ENCODE peak calls at places on chromosome 22, in eight cellular contexts. I is K562, U is HepG2, D is GM23338, J is HCT116, P is endothelial cell of umbilical vein, H is GM12878, T is H1. E is an unnamed sample.

GRCh38 chr22:47202819-47203553 is 440.5 kb downstream of the TBC1D22A start:
- DNase-seq in I (no peak), U (no peak), D (no peak), J (no peak), P (no peak), H (no peak), T (peak), E (no peak)

GRCh38 chr22:25763239-25763777 is 21.3 kb downstream of the MYO18B start:
- DNase-seq in I (no peak), U (no peak), D (no peak), J (no peak), P (no peak), H (no peak), T (no peak), E (no peak)

GRCh38 chr22:37681556-37682049 is 4.5 kb upstream of the NOL12 start:
- DNase-seq in I (peak), U (peak), D (peak), J (peak), P (peak), H (no peak), T (peak), E (no peak)

GRCh38 chr22:27718186-27719032 is 83.1 kb downstream of the MN1 start:
- DNase-seq in I (peak), U (peak), D (no peak), J (peak), P (peak), H (no peak), T (no peak), E (no peak)

GRCh38 chr22:42313204-42313603 is 42.8 kb upstream of the TCF20 start:
- DNase-seq in I (no peak), U (no peak), D (peak), J (no peak), P (no peak), H (no peak), T (no peak), E (no peak)

GRCh38 chr22:29309332-29310064 is 3.0 kb downstream of the GAS2L1 start:
- DNase-seq in I (no peak), U (no peak), D (no peak), J (no peak), P (peak), H (no peak), T (no peak), E (no peak)

GRCh38 chr22:32926600-32926999 is 125.1 kb downstream of the TIMP3 start:
- DNase-seq in I (peak), U (peak), D (peak), J (peak), P (no peak), H (no peak), T (peak), E (no peak)

GRCh38 chr22:46611189-46611588 is 9.0 kb upstream of the GRAMD4 start:
- DNase-seq in I (no peak), U (no peak), D (no peak), J (no peak), P (no peak), H (no peak), T (no peak), E (no peak)

GRCh38 chr22:28962042-28962554 is 78.7 kb downstream of the ZNRF3 start:
- DNase-seq in I (peak), U (no peak), D (no peak), J (no peak), P (no peak), H (no peak), T (no peak), E (no peak)

GRCh38 chr22:33542153-33542552 is 378.1 kb downstream of the LARGE1 start:
- DNase-seq in I (no peak), U (peak), D (no peak), J (no peak), P (no peak), H (no peak), T (no peak), E (no peak)

GRCh38 chr22:28582806-28583205 is 96.8 kb downstream of the TTC28 start:
- DNase-seq in I (no peak), U (no peak), D (peak), J (no peak), P (no peak), H (no peak), T (no peak), E (no peak)

GRCh38 chr22:43749473-43749872 is 62.6 kb downstream of the EFCAB6 start:
- DNase-seq in I (no peak), U (no peak), D (peak), J (no peak), P (no peak), H (no peak), T (no peak), E (no peak)

GRCh38 chr22:35156945-35157344 is 91.0 kb downstream of the ISX start:
- DNase-seq in I (no peak), U (no peak), D (no peak), J (no peak), P (no peak), H (no peak), T (no peak), E (no peak)

GRCh38 chr22:37276771-37277170 is 5.5 kb upstream of the CYTH4 start:
- DNase-seq in I (no peak), U (no peak), D (no peak), J (no peak), P (no peak), H (no peak), T (no peak), E (no peak)

GRCh38 chr22:36772451-36772850 is 3.5 kb downstream of the IFT27 start:
- DNase-seq in I (no peak), U (no peak), D (no peak), J (no peak), P (no peak), H (no peak), T (no peak), E (no peak)

GRCh38 chr22:42229455-42230149 is 40.9 kb downstream of the TCF20 start:
- DNase-seq in I (no peak), U (no peak), D (no peak), J (no peak), P (peak), H (no peak), T (no peak), E (no peak)

DNA sequence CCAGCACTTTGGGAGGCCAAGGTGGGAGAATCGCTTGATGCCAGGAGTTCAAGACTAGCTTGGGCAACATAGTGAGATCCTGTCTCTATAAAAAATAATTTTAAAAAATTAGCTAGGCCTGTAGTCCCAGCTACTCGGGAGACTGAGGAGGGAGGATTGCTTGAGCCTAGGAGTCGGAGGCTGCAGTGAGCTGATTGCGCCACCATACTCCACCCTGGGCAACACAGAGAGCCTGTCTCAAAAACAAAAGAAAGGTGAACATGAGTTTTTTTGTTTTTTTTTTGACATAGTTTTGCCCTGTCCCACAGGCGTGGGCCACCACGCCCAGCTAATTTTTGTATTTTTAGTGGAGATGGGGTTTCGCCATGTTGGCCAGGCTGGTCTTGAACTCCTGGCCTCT is 17.6 kb downstream of the MED15 start:
- DNase-seq in I (no peak), U (no peak), D (no peak), J (no peak), P (no peak), H (no peak), T (no peak), E (no peak)
- H3K27ac ChIP-seq in I (no peak), U (no peak), D (no peak), J (no peak), P (no peak), H (no peak), T (no peak), E (no peak)

DNA sequence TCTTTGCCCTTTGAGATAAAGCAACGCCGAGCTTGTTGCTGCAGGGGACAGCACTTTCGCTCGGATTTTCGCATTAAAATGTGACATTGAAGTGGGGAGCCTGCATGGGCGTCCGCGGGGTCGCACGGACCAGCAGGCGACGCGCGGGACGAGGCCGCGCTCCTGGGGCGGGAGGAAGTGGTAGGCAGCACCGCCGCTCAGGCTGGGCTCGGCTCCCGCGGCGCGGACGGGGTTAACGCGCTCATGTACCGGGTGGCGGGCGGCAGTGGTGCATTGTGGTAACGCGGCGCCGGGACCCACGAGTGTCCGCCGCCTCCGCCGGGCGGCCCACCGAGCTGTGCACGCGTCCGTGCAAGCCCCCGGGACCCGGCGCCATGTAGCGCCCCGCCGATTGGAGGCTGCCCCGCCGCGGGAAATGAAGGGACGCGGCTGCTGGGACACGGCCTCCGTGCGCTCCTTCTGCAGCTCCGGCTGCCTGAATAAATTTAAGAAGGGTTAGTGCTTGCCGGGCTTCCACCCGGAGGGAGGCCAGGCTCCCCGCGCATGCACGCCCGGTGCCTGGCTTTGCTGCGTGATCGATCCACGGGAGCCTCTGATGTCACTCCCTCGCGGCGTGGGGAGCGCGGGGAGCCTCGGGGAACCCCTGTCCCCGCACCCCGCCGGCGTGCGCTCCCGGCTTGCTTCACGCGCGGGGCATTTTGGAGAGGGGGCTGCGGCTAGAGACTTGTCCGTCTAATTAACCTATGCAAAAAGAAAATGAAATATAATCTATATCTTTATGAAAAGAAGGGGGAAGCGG is 127.7 kb downstream of the OSBP2 start:
- DNase-seq in I (no peak), U (no peak), D (peak), J (no peak), P (no peak), H (no peak), T (peak), E (no peak)
- TF ChIP-seq EZH2 in I (no peak), U (peak), D (no peak), J (no peak), P (peak), H (no peak), T (peak), E (peak)

GRCh38 chr22:22604326-22605073 is 39.9 kb upstream of the GGTLC2 start:
- DNase-seq in I (no peak), U (no peak), D (no peak), J (no peak), P (no peak), H (no peak), T (no peak), E (no peak)
- TF ChIP-seq POLR2AphosphoS5 in I (no peak), U (no peak), D (no peak), J (no peak), P (no peak), H (no peak), T (no peak), E (no peak)

GRCh38 chr22:44884968-44885805 is 124.6 kb downstream of the PHF21B start:
- DNase-seq in I (no peak), U (peak), D (no peak), J (no peak), P (no peak), H (no peak), T (no peak), E (no peak)

GRCh38 chr22:44882226-44882905 is 127.4 kb downstream of the PHF21B start:
- DNase-seq in I (no peak), U (no peak), D (peak), J (no peak), P (no peak), H (no peak), T (no peak), E (no peak)

GRCh38 chr22:44883011-44883421 is 126.8 kb downstream of the PHF21B start:
- DNase-seq in I (no peak), U (no peak), D (no peak), J (no peak), P (no peak), H (no peak), T (no peak), E (no peak)

GRCh38 chr22:44885806-44886360 is 123.9 kb downstream of the PHF21B start:
- DNase-seq in I (no peak), U (no peak), D (no peak), J (no peak), P (no peak), H (no peak), T (no peak), E (no peak)

GRCh38 chr22:44884562-44884961 is 125.2 kb downstream of the PHF21B start:
- DNase-seq in I (no peak), U (no peak), D (no peak), J (no peak), P (no peak), H (no peak), T (no peak), E (no peak)
- H3K27ac ChIP-seq in I (no peak), U (no peak), D (no peak), J (no peak), P (no peak), H (no peak), T (no peak), E (no peak)

GRCh38 chr22:50532824-50533344 is 3.1 kb upstream of the TYMP start:
- DNase-seq in I (no peak), U (no peak), D (no peak), J (no peak), P (no peak), H (no peak), T (no peak), E (no peak)

GRCh38 chr22:50529416-50530279 is at the start of gene TYMP:
- DNase-seq in I (no peak), U (peak), D (peak), J (no peak), P (no peak), H (no peak), T (peak), E (no peak)

GRCh38 chr22:50531546-50532352 is 1.9 kb upstream of the TYMP start:
- DNase-seq in I (no peak), U (no peak), D (peak), J (no peak), P (peak), H (no peak), T (peak), E (no peak)

GRCh38 chr22:50532353-50532700 is 2.5 kb upstream of the TYMP start:
- DNase-seq in I (no peak), U (no peak), D (no peak), J (no peak), P (no peak), H (no peak), T (no peak), E (no peak)

GRCh38 chr22:50530857-50531545 is 1.2 kb upstream of the TYMP start:
- DNase-seq in I (no peak), U (peak), D (peak), J (peak), P (peak), H (no peak), T (peak), E (no peak)
- TF ChIP-seq EZH2 in I (no peak), U (no peak), D (no peak), J (no peak), P (no peak), H (no peak), T (no peak), E (no peak)

GRCh38 chr22:23387827-23388491 is 192.1 kb downstream of the IGLL1 start:
- DNase-seq in I (no peak), U (no peak), D (no peak), J (no peak), P (no peak), H (no peak), T (no peak), E (no peak)
- TF ChIP-seq POLR2AphosphoS5 in I (no peak), U (no peak), D (no peak), J (no peak), P (no peak), H (no peak), T (no peak), E (no peak)

DNA sequence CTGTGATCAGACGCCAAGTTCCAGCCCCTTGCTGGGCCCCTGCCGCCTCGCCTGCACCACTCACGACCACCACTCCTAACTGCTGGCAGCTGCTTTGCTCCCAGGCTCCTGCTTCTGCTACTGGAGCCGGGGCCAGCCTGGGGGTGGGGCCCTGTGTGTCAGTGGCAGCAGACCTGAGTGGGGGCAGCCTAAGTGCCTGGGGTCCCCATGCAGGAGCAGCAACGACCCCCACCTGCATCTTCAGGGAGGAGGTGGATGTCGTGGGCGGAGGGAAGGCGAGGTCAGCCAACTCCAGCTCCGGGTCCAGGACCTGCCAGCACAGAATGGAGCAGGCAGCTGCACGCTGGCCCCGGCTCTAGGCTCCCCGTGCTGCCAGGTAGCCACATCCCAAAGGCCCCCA is 9.3 kb downstream of the SBF1 start:
- DNase-seq in I (no peak), U (no peak), D (no peak), J (no peak), P (no peak), H (no peak), T (no peak), E (no peak)
- H3K27ac ChIP-seq in I (no peak), U (no peak), D (no peak), J (no peak), P (no peak), H (no peak), T (no peak), E (no peak)

GRCh38 chr22:50530280-50530856 is 556 bp upstream of the TYMP start:
- DNase-seq in I (no peak), U (peak), D (peak), J (peak), P (no peak), H (no peak), T (peak), E (no peak)
- TF ChIP-seq EZH2 in I (no peak), U (no peak), D (peak), J (no peak), P (no peak), H (no peak), T (peak), E (no peak)

DNA sequence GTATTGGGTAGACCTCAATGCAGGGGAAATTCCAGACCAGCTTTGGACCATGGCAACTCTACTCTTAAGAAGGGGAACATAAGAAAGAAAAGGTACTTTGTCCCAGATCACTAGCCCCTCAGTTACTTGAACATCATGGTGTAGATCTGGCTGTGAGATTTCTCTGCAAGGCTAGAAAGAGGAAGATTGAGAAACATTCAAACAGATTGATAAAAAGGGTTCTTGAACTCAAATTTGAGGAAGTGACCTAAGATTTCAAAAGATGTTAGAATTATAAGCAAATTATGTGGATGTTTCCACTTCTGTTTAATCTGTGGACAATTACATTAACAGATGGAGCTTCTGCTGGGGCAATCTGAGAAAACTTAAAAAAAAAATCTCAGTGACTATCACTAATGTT is 21.9 kb upstream of the UPB1 start:
- DNase-seq in I (no peak), U (no peak), D (no peak), J (no peak), P (no peak), H (no peak), T (no peak), E (no peak)
- TF ChIP-seq POLR2AphosphoS5 in I (no peak), U (no peak), D (no peak), J (no peak), P (no peak), H (no peak), T (no peak), E (no peak)

E was measured in SK-N-MC.